ENCODE peak calls at places on chromosome 5, in four cellular contexts. T, X, K and L are unnamed samples.
A peak's percentile ranks its signal among the peaks of the same experiment; 100 is the strongest.

GRCh38 chr5:72330712-72331111 is 10.5 kb downstream of the PTCD2 start:
- DNase-seq in T (no peak), X (no peak), K (no peak), L (no peak)

GRCh38 chr5:40717281-40717680 is 37.6 kb downstream of the PTGER4 start:
- DNase-seq in T (peak; percentile 74), X (no peak), K (no peak), L (no peak)

GRCh38 chr5:41925555-41925946 is 470 bp downstream of the FBXO4 start:
- DNase-seq in T (peak; percentile 24), X (peak; percentile 18), K (no peak), L (peak; percentile 18)

GRCh38 chr5:147826351-147826750 is 5.1 kb downstream of the SPINK1 start:
- DNase-seq in T (no peak), X (no peak), K (no peak), L (no peak)

GRCh38 chr5:157197088-157197487 is 16.4 kb downstream of the ITK start:
- DNase-seq in T (no peak), X (no peak), K (no peak), L (no peak)

GRCh38 chr5:135391123-135391868 is 7.7 kb downstream of the MACROH2A1 start:
- DNase-seq in T (peak; percentile 95), X (peak; percentile 26), K (no peak), L (no peak)

GRCh38 chr5:124755565-124755964 is 9.1 kb upstream of the ZNF608 start:
- DNase-seq in T (no peak), X (no peak), K (no peak), L (no peak)

GRCh38 chr5:103019804-103020203 is 100.1 kb downstream of the GIN1 start:
- DNase-seq in T (no peak), X (no peak), K (no peak), L (no peak)

GRCh38 chr5:58266402-58266801 is 193.5 kb downstream of the PLK2 start:
- DNase-seq in T (peak; percentile 41), X (no peak), K (no peak), L (no peak)

GRCh38 chr5:53019320-53019719 is 30.2 kb downstream of the ITGA2 start:
- DNase-seq in T (peak; percentile 87), X (no peak), K (no peak), L (no peak)

GRCh38 chr5:6686916-6687409 is 26.3 kb upstream of the TENT4A start:
- DNase-seq in T (peak; percentile 60), X (peak; percentile 86), K (no peak), L (no peak)

GRCh38 chr5:32123058-32123805 is 50.9 kb downstream of the GOLPH3 start:
- DNase-seq in T (peak; percentile 29), X (no peak), K (no peak), L (no peak)

GRCh38 chr5:173707392-173707791 is 90.9 kb upstream of the BOD1 start:
- DNase-seq in T (peak; percentile 44), X (no peak), K (peak; percentile 53), L (peak; percentile 93)

GRCh38 chr5:158573829-158574228 is 525.9 kb downstream of the EBF1 start:
- DNase-seq in T (no peak), X (no peak), K (no peak), L (peak; percentile 29)

GRCh38 chr5:93184041-93184440 is 397.0 kb downstream of the NR2F1-AS1 start:
- DNase-seq in T (no peak), X (no peak), K (no peak), L (no peak)

GRCh38 chr5:14851597-14851996 is 20.0 kb downstream of the ANKH start:
- DNase-seq in T (no peak), X (no peak), K (no peak), L (no peak)

DNA sequence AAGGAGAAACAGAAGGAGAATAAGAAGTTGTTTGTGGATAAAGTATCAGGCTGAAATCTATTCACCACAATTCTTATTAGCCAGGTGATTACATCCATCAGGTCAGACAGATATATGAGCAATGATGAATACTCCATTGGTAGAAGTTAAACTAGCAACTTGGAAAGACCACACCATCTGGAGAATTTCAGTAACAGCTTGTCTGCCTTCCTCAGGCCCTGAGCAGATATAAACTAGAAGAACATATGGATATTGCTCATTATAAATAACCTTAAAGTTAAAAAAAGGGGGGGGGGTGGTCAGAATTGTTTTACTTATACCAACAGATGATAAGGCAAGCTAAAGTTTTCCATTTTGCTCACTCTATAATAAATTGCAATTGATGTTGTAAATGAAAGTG is 10.4 kb downstream of the DAB2 start:
- DNase-seq in T (peak; percentile 52), X (no peak), K (no peak), L (no peak)
- H3K27ac ChIP-seq in T (peak overlapping the region; percentile 23), X (no peak overlapping the region), K (no peak overlapping the region), L (no peak overlapping the region)

DNA sequence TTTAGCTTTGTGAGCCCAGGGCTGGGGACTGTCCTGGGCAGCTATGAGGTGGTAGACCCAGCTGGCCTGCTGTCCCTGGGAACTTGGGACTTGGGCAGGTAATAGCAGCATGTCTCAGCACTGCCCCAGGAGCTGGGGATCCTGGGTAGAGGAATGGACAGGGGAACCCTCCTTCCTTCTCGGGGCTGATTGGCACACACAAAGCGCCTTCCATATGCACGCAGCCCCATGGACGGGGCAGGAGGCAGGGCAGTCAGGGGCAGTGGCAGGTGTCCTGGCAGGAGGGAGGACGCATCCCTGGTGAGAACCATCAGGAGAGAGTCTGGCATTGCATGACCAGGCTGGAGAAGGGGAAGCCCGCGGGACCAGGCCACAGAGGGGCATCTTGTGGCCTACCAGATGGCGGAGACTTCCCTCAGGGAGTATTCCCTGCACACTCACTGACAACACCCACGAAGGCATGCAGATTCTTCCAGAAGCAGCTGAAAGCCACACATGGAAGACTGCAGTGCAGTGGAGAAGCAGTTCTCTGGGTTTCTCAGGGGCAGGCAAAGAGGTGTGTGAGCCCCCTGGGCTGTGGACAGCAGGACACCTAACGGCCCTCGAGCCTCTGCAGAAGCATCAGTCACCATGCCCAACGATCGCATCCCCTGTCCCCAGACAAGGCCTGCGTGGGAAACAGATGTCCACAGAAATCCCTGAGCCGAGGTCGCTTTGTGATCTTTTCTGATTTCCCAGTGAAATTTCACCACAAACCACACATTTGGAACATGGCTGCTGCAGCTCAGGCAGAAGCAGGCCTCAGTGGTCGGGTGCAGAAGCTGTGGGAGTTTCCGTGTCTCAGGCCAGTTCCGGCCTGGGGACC is 7.0 kb upstream of the NKD2 start:
- DNase-seq in T (no peak), X (no peak), K (peak; percentile 6), L (peak; percentile 5)
- H3K27me3 ChIP-seq in T (peaks cover 57% of the 10 kb centered on the region), X (peaks cover 57% of the 10 kb centered on the region), K (no peaks in the 10 kb centered on the region), L (peaks cover 27% of the 10 kb centered on the region)

GRCh38 chr5:95969055-95969454 is 7.4 kb upstream of the ELL2 start:
- DNase-seq in T (no peak), X (no peak), K (no peak), L (no peak)
- H3K27ac ChIP-seq in T (no peak overlapping the region), X (no peak overlapping the region), K (no peak overlapping the region), L (no peak overlapping the region)

GRCh38 chr5:115962565-115963402 is 509 bp downstream of the LVRN start:
- DNase-seq in T (no peak), X (peak; percentile 53), K (peak; percentile 21), L (peak; percentile 18)
- H3K27me3 ChIP-seq in T (peaks cover 28% of the 10 kb centered on the region), X (peaks cover 76% of the 10 kb centered on the region), K (peaks cover 7% of the 10 kb centered on the region), L (peaks cover 37% of the 10 kb centered on the region)